ENCODE peak calls at places on chromosome 10, in six cellular contexts. L is IMR-90, Q is foreskin fibroblast, R is NB4, J is AG04450, I is fibroblast of pulmonary artery. D is an unnamed sample.

GRCh38 chr10:103765981-103766380 is 89.4 kb downstream of the SH3PXD2A start:
- DNase-seq in L (peak), Q (peak), R (peak), J (no peak), I (no peak), D (no peak)

GRCh38 chr10:94735197-94735596 is 27.3 kb upstream of the CYP2C19 start:
- DNase-seq in L (no peak), Q (no peak), R (no peak), J (no peak), I (no peak), D (no peak)

GRCh38 chr10:112275512-112276245 is 7.5 kb upstream of the TECTB start:
- DNase-seq in L (no peak), Q (no peak), R (no peak), J (no peak), I (no peak), D (no peak)

GRCh38 chr10:79061441-79062315 is 7.1 kb upstream of the ZMIZ1 start:
- DNase-seq in L (no peak), Q (no peak), R (no peak), J (no peak), I (no peak), D (no peak)

GRCh38 chr10:124379609-124380193 is 39.0 kb downstream of the OAT start:
- DNase-seq in L (no peak), Q (no peak), R (no peak), J (no peak), I (no peak), D (no peak)

GRCh38 chr10:78545756-78546155 is 512.1 kb downstream of the RPS24 start:
- DNase-seq in L (no peak), Q (no peak), R (peak), J (no peak), I (no peak), D (no peak)

GRCh38 chr10:12403119-12403518 is 53.8 kb downstream of the CAMK1D start:
- DNase-seq in L (no peak), Q (no peak), R (no peak), J (no peak), I (no peak), D (no peak)

GRCh38 chr10:78416031-78416800 is 382.6 kb downstream of the RPS24 start:
- DNase-seq in L (peak), Q (peak), R (no peak), J (no peak), I (peak), D (peak)

GRCh38 chr10:113665806-113666354 is 2.0 kb upstream of the NRAP start:
- DNase-seq in L (peak), Q (peak), R (no peak), J (peak), I (peak), D (peak)

GRCh38 chr10:110901954-110902819 is 16.8 kb downstream of the BBIP1 start:
- DNase-seq in L (peak), Q (peak), R (peak), J (no peak), I (peak), D (peak)

GRCh38 chr10:14918964-14919363 is 34.9 kb downstream of the DCLRE1C start:
- DNase-seq in L (no peak), Q (no peak), R (no peak), J (no peak), I (no peak), D (no peak)
- TF ChIP-seq CTCF in L (no peak), Q (no peak), R (no peak), J (no peak), I (no peak), D (no peak)

GRCh38 chr10:61835069-61835908 is 66.2 kb upstream of the ARID5B start:
- DNase-seq in L (peak), Q (peak), R (peak), J (peak), I (peak), D (peak)

GRCh38 chr10:61835909-61836232 is 65.6 kb upstream of the ARID5B start:
- DNase-seq in L (peak), Q (peak), R (no peak), J (no peak), I (peak), D (no peak)

GRCh38 chr10:61836233-61836887 is 65.1 kb upstream of the ARID5B start:
- DNase-seq in L (no peak), Q (peak), R (no peak), J (no peak), I (peak), D (no peak)

GRCh38 chr10:61837748-61838055 is 63.8 kb upstream of the ARID5B start:
- DNase-seq in L (no peak), Q (peak), R (no peak), J (no peak), I (no peak), D (no peak)

GRCh38 chr10:61836888-61837747 is 64.4 kb upstream of the ARID5B start:
- DNase-seq in L (peak), Q (peak), R (no peak), J (peak), I (peak), D (peak)
- H3K4me3 ChIP-seq in L (no peak), Q (peak), R (no peak), J (no peak), I (no peak), D (no peak)

DNA sequence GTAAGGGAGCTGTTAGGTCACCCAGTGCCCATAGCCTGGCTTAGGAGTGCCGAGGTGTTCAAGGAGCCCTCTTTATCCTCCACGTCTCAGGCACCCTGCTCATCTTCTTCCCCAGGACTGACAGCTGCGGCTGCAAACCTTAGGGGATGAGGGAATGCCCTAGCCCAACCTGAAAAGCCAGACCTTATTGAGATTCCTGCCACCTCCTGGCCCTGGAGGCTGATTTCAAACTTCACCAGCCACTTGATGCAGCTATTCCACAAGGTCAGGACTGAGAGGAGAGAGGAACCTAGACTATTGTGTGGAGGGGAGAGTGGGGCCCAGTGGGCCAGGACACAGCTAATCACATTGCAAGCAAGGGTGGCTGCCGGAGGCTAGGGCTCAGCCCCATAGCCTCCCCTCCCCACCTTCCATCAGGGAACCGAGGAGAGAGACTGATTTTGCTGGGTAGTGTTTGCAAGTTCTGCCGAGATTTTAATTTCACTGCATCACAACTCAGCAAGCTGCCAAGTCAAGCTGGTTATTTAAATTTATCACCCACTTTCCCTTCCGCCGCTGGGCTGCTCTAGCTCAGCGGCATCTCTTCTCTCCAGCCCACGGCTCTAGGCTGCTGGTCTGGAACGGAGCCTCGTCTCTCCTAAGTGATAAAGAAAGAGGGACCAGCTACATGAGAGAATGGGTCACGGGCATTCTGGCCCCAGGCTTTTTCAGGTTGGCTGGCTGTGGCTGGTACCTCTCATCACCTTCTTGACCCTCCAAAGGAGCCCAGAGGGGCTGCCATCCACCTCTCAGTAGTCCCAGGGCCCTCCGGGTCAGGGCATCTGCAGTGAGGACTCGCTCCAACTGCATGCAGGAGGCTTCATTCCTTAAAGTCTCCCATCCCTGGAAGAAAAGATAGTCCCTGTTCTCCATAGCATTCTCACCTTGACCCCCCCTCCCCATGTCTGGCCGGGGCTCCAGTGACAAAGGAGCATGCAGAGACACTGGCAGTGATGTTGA is 66.7 kb downstream of the PAX2 start:
- DNase-seq in L (no peak), Q (no peak), R (no peak), J (no peak), I (no peak), D (no peak)
- TF ChIP-seq CTCF in L (no peak), Q (no peak), R (no peak), J (no peak), I (no peak), D (no peak)

DNA sequence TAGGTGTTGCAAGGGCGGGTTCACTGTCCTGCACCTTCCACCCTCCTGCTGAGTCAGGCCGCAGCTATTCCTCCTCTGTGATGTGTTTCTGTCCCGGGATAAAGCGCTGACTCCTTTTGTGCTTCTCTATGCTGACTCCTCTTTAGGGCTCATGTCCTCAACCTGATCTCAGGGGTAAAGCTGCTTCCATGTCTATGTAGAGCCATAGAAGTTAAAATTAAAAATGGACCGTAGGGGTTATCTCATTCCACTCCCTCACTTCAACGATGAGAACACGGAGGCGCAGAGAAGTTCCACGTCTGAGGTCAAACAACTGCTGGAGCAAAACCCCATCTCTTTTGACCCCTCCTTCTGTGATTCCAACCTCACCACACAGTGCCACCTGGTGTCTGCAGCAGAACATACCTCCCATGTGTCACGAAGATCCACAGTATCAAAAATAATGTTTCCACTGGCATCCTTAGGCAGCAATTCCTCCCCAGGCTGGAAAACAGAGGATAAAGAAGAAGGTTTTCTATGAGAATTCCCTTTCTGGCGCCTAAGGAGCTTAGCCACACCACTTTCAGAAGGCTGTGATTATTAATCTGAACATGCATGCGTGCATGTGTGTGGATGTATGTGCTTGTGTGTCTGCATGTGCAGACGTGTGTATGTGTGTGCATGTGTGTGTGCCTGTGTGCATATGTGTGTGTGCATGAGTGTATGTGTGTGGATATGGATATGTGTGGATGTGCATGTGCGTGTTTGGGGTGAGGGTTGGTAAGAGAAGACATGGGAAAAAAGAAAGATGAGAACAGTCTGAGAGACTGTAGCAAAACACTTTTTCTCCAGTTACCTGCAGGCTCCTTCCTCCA is 81.2 kb upstream of the UCN3 start:
- DNase-seq in L (peak), Q (peak), R (peak), J (peak), I (peak), D (peak)
- H3K4me3 ChIP-seq in L (no peak), Q (no peak), R (no peak), J (no peak), I (no peak), D (no peak)

DNA sequence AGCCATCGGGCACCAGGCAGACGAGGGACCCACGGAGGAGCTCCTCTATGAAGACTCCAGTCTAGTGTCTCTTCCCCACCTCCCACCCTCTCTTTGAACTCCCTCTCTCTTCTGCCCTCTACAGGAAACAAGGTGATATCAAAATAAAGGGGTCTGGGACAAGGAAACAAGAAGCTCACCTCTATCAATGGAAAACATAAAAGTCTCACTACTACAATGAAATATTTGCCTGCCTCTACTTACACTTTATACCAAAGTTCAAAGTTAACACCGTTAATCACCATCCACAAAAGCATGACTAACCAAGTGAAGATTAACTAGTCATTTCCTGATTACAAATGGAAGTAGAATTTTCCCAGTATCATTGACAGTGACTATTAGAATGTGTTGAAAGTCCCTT is 82.2 kb downstream of the PARD3 start:
- DNase-seq in L (peak), Q (peak), R (peak), J (no peak), I (peak), D (peak)
- TF ChIP-seq CTCF in L (no peak), Q (no peak), R (peak), J (peak), I (peak), D (peak)

GRCh38 chr10:57336865-57337264 is 930.8 kb downstream of the IPMK start:
- DNase-seq in L (no peak), Q (no peak), R (no peak), J (no peak), I (no peak), D (no peak)

GRCh38 chr10:57336339-57336738 is 931.4 kb downstream of the IPMK start:
- DNase-seq in L (no peak), Q (no peak), R (no peak), J (no peak), I (no peak), D (no peak)

GRCh38 chr10:57338823-57339558 is 928.7 kb downstream of the IPMK start:
- DNase-seq in L (peak), Q (peak), R (peak), J (no peak), I (peak), D (peak)

GRCh38 chr10:57341294-57341693 is 926.4 kb downstream of the IPMK start:
- DNase-seq in L (no peak), Q (no peak), R (no peak), J (no peak), I (no peak), D (no peak)
- H3K4me3 ChIP-seq in L (no peak), Q (no peak), R (no peak), J (no peak), I (no peak), D (no peak)